ENCODE peak calls at places on chromosome 22, in five cellular contexts. A, I, C, P and S are unnamed samples.

GRCh38 chr22:23583153-23583552 is 3.1 kb upstream of the IGLL1 start:
- DNase-seq in A (no peak), I (no peak), C (no peak), P (no peak), S (no peak)

GRCh38 chr22:17781319-17782031 is 7.2 kb upstream of the BID start:
- DNase-seq in A (peak; percentile 85), I (no peak), C (peak; percentile 68), P (peak; percentile 56), S (peak; percentile 92)

GRCh38 chr22:23121026-23121823 is 20.6 kb downstream of the RSPH14 start:
- DNase-seq in A (no peak), I (no peak), C (no peak), P (no peak), S (no peak)

GRCh38 chr22:31852691-31853370 is 91.5 kb upstream of the YWHAH start:
- DNase-seq in A (no peak), I (no peak), C (no peak), P (no peak), S (no peak)

GRCh38 chr22:21606775-21607174 is 23.0 kb downstream of the YDJC start:
- DNase-seq in A (no peak), I (no peak), C (no peak), P (no peak), S (no peak)

GRCh38 chr22:40203568-40203967 is 25.8 kb downstream of the TNRC6B start:
- DNase-seq in A (peak; percentile 61), I (no peak), C (no peak), P (no peak), S (no peak)

GRCh38 chr22:49418943-49419342 is 408.7 kb downstream of the BRD1 start:
- DNase-seq in A (no peak), I (no peak), C (no peak), P (no peak), S (no peak)

GRCh38 chr22:17116931-17117330 is 4.2 kb downstream of the TMEM121B start:
- DNase-seq in A (no peak), I (no peak), C (no peak), P (no peak), S (no peak)

GRCh38 chr22:47114813-47115517 is 352.5 kb downstream of the TBC1D22A start:
- DNase-seq in A (no peak), I (no peak), C (no peak), P (no peak), S (no peak)

GRCh38 chr22:24093855-24094254 is 82.8 kb downstream of the CABIN1 start:
- DNase-seq in A (no peak), I (no peak), C (no peak), P (no peak), S (no peak)

GRCh38 chr22:23396362-23397007 is 183.6 kb downstream of the IGLL1 start:
- DNase-seq in A (peak; percentile 13), I (no peak), C (no peak), P (no peak), S (no peak)

GRCh38 chr22:37210041-37210803 is 2.1 kb downstream of the SSTR3 start:
- DNase-seq in A (peak; percentile 2), I (no peak), C (no peak), P (no peak), S (no peak)

GRCh38 chr22:39932918-39933649 is 27.1 kb upstream of the TMA7B start:
- DNase-seq in A (peak; percentile 81), I (peak; percentile 55), C (peak; percentile 15), P (peak; percentile 58), S (peak; percentile 13)

GRCh38 chr22:37742374-37743092 is 45.7 kb downstream of the TRIOBP start:
- DNase-seq in A (no peak), I (no peak), C (no peak), P (peak; percentile 71), S (peak; percentile 90)

GRCh38 chr22:37166675-37167066 is 17.0 kb upstream of the IL2RB start:
- DNase-seq in A (peak; percentile 93), I (peak; percentile 82), C (peak; percentile 91), P (peak; percentile 86), S (peak; percentile 44)

GRCh38 chr22:45960477-45961386 is 16.2 kb downstream of the WNT7B start:
- DNase-seq in A (no peak), I (no peak), C (no peak), P (no peak), S (no peak)

GRCh38 chr22:38026130-38027111 is 30.8 kb upstream of the PICK1 start:
- DNase-seq in A (no peak), I (no peak), C (no peak), P (no peak), S (no peak)

GRCh38 chr22:47310601-47311000 is 548.2 kb downstream of the TBC1D22A start:
- DNase-seq in A (no peak), I (no peak), C (no peak), P (no peak), S (peak; percentile 68)

GRCh38 chr22:19766506-19767426 is 6.2 kb downstream of the TBX1 start:
- DNase-seq in A (peak; percentile 86), I (peak; percentile 53), C (no peak), P (peak; percentile 75), S (peak; percentile 20)

GRCh38 chr22:27456696-27457503 is 344.7 kb downstream of the MN1 start:
- DNase-seq in A (no peak), I (no peak), C (peak; percentile 44), P (no peak), S (peak; percentile 98)

GRCh38 chr22:20550851-20551744 is 43.7 kb downstream of the MED15 start:
- DNase-seq in A (peak; percentile 88), I (no peak), C (no peak), P (no peak), S (peak; percentile 19)

GRCh38 chr22:35616043-35616442 is 1.1 kb downstream of the MB start:
- DNase-seq in A (no peak), I (no peak), C (no peak), P (no peak), S (no peak)

GRCh38 chr22:38700271-38700788 is 413 bp downstream of the JOSD1 start:
- DNase-seq in A (peak; percentile 45), I (peak; percentile 68), C (no peak), P (peak; percentile 73), S (no peak)

GRCh38 chr22:36753120-36753802 is 22.7 kb downstream of the IFT27 start:
- DNase-seq in A (no peak), I (no peak), C (no peak), P (no peak), S (peak; percentile 74)

GRCh38 chr22:42500836-42501179 is 18.8 kb downstream of the RRP7A start:
- DNase-seq in A (no peak), I (no peak), C (no peak), P (no peak), S (no peak)

GRCh38 chr22:44677299-44678244 is 24.4 kb upstream of the PRR5 start:
- DNase-seq in A (no peak), I (no peak), C (no peak), P (no peak), S (no peak)

GRCh38 chr22:23369054-23369685 is 188.9 kb downstream of the BCR start:
- DNase-seq in A (no peak), I (no peak), C (no peak), P (no peak), S (no peak)

GRCh38 chr22:50731811-50732624 is 6.0 kb upstream of the ACR start:
- DNase-seq in A (peak; percentile 70), I (no peak), C (peak; percentile 48), P (peak; percentile 60), S (peak; percentile 32)

GRCh38 chr22:46578824-46579561 is 41.2 kb upstream of the GRAMD4 start:
- DNase-seq in A (no peak), I (no peak), C (no peak), P (no peak), S (no peak)

GRCh38 chr22:39363751-39364484 is 14.1 kb downstream of the SYNGR1 start:
- DNase-seq in A (no peak), I (no peak), C (no peak), P (no peak), S (no peak)

GRCh38 chr22:47161631-47162030 is 399.2 kb downstream of the TBC1D22A start:
- DNase-seq in A (no peak), I (no peak), C (no peak), P (no peak), S (no peak)

DNA sequence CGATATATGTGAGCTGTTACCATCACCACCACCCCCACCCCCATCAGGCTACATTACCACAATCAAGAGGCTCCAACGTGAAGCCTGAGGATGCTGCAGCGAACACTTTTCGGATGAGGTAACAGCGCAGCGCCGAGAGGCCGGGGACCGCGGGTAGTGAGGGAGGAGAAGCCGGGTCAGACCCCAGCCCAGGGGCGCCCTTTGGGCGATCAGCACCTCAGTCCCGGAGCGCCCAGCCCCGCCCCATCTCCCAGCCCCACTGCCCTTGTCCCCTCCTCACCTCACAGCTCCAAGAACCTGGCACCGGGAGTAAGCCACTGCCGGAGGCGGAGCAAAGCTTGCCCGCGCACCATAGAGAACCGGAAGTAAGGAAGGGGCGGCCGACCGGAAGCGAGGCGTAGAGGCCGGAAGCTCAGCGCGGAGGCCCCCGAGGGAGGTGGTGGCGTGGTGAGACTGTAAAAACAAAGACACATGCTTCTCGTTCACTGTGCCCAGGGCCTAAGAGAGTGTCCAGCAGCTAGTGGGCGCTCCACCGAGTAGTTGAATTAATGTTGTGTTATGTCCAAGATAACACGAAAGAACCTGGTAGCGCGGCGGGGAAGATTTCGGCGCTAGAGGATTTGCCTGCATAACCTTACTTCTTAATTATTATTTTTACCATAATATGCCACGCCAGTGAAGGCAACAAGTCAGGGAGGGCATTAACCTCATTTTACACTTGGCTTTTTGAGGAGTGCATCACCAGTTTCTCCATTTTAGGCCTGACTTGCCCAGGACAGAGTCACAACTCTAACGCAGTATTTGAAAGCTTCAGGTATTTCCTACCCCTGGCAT is at the start of gene THOC5:
- DNase-seq in A (peak; percentile 93), I (peak; percentile 89), C (peak; percentile 88), P (peak; percentile 95), S (peak; percentile 89)
- TF ChIP-seq CTCF in A (peak; percentile 17), I (no peak), C (peak; percentile 59), P (peak; percentile 61), S (peak; percentile 78)

GRCh38 chr22:25174156-25174887 is 25.3 kb upstream of the CRYBB3 start:
- DNase-seq in A (no peak), I (no peak), C (no peak), P (no peak), S (no peak)

GRCh38 chr22:25174888-25175411 is 24.7 kb upstream of the CRYBB3 start:
- DNase-seq in A (no peak), I (no peak), C (no peak), P (no peak), S (no peak)

GRCh38 chr22:25169278-25170031 is 30.2 kb upstream of the CRYBB3 start:
- DNase-seq in A (no peak), I (no peak), C (no peak), P (peak; percentile 21), S (peak; percentile 77)

GRCh38 chr22:25170426-25170980 is 29.2 kb upstream of the CRYBB3 start:
- DNase-seq in A (no peak), I (no peak), C (no peak), P (no peak), S (no peak)

GRCh38 chr22:25172153-25172552 is 27.5 kb upstream of the CRYBB3 start:
- DNase-seq in A (peak; percentile 66), I (no peak), C (peak; percentile 7), P (peak; percentile 72), S (peak; percentile 13)
- TF ChIP-seq CTCF in A (peak; percentile 65), I (no peak), C (peak; percentile 38), P (peak; percentile 76), S (peak; percentile 79)

GRCh38 chr22:29171721-29172120 is 34.0 kb upstream of the EMID1 start:
- DNase-seq in A (no peak), I (no peak), C (no peak), P (no peak), S (no peak)
- TF ChIP-seq CTCF in A (no peak), I (no peak), C (no peak), P (no peak), S (no peak)

GRCh38 chr22:30606455-30607299 is at the start of gene TCN2:
- DNase-seq in A (peak; percentile 75), I (peak; percentile 58), C (peak; percentile 69), P (peak; percentile 68), S (peak; percentile 60)
- TF ChIP-seq CTCF in A (no peak), I (no peak), C (no peak), P (no peak), S (no peak)